ENCODE peak calls at places on chromosome 17, in ten cellular contexts. One of them, this sample, is unnamed.

GRCh38 chr17:44820631-44821196 is 9.4 kb downstream of the GJC1 start:
- DNase-seq in sigmoid colon: peak; percentile 59
- DNase-seq in heart right ventricle: no peak
- DNase-seq in kidney epithelial cell: peak; percentile 84
- DNase-seq in tibial artery: no peak
- DNase-seq in MCF 10A: peak; percentile 79
- DNase-seq in coronary artery: no peak
- DNase-seq in HL-60: no peak
- DNase-seq in astrocyte: peak; percentile 94
- DNase-seq in pancreas: no peak
- DNase-seq in this sample: peak; percentile 88

GRCh38 chr17:74404802-74405201 is 27.1 kb upstream of the GPRC5C start:
- DNase-seq in sigmoid colon: no peak
- DNase-seq in heart right ventricle: no peak
- DNase-seq in kidney epithelial cell: no peak
- DNase-seq in tibial artery: no peak
- DNase-seq in MCF 10A: no peak
- DNase-seq in coronary artery: no peak
- DNase-seq in HL-60: no peak
- DNase-seq in astrocyte: no peak
- DNase-seq in pancreas: no peak
- DNase-seq in this sample: no peak

GRCh38 chr17:78990349-78991016 is 10.8 kb upstream of the LGALS3BP start:
- DNase-seq in sigmoid colon: peak; percentile 63
- DNase-seq in heart right ventricle: peak; percentile 30
- DNase-seq in kidney epithelial cell: no peak
- DNase-seq in tibial artery: no peak
- DNase-seq in MCF 10A: no peak
- DNase-seq in coronary artery: no peak
- DNase-seq in HL-60: no peak
- DNase-seq in astrocyte: no peak
- DNase-seq in pancreas: no peak
- DNase-seq in this sample: no peak

GRCh38 chr17:67055811-67056745 is 11.7 kb downstream of the CACNG1 start:
- DNase-seq in sigmoid colon: no peak
- DNase-seq in heart right ventricle: no peak
- DNase-seq in kidney epithelial cell: no peak
- DNase-seq in tibial artery: no peak
- DNase-seq in MCF 10A: no peak
- DNase-seq in coronary artery: no peak
- DNase-seq in HL-60: peak; percentile 9
- DNase-seq in astrocyte: no peak
- DNase-seq in pancreas: no peak
- DNase-seq in this sample: no peak

GRCh38 chr17:6327007-6327406 is 107.9 kb downstream of the AIPL1 start:
- DNase-seq in sigmoid colon: no peak
- DNase-seq in heart right ventricle: peak; percentile 33
- DNase-seq in kidney epithelial cell: no peak
- DNase-seq in tibial artery: no peak
- DNase-seq in MCF 10A: no peak
- DNase-seq in coronary artery: no peak
- DNase-seq in HL-60: no peak
- DNase-seq in astrocyte: no peak
- DNase-seq in pancreas: no peak
- DNase-seq in this sample: no peak

GRCh38 chr17:38660097-38661026 is 14.4 kb downstream of the EPOP start:
- DNase-seq in sigmoid colon: peak; percentile 29
- DNase-seq in heart right ventricle: no peak
- DNase-seq in kidney epithelial cell: no peak
- DNase-seq in tibial artery: no peak
- DNase-seq in MCF 10A: no peak
- DNase-seq in coronary artery: no peak
- DNase-seq in HL-60: peak; percentile 50
- DNase-seq in astrocyte: no peak
- DNase-seq in pancreas: no peak
- DNase-seq in this sample: no peak

GRCh38 chr17:67400193-67400592 is 23.1 kb downstream of the PITPNC1 start:
- DNase-seq in sigmoid colon: no peak
- DNase-seq in heart right ventricle: no peak
- DNase-seq in kidney epithelial cell: no peak
- DNase-seq in tibial artery: no peak
- DNase-seq in MCF 10A: no peak
- DNase-seq in coronary artery: no peak
- DNase-seq in HL-60: peak; percentile 42
- DNase-seq in astrocyte: no peak
- DNase-seq in pancreas: no peak
- DNase-seq in this sample: no peak

GRCh38 chr17:32494621-32495346 is 8.0 kb downstream of the CDK5R1 start:
- DNase-seq in sigmoid colon: no peak
- DNase-seq in heart right ventricle: no peak
- DNase-seq in kidney epithelial cell: no peak
- DNase-seq in tibial artery: no peak
- DNase-seq in MCF 10A: no peak
- DNase-seq in coronary artery: no peak
- DNase-seq in HL-60: peak; percentile 71
- DNase-seq in astrocyte: no peak
- DNase-seq in pancreas: no peak
- DNase-seq in this sample: no peak

GRCh38 chr17:59521465-59522126 is 43.8 kb upstream of the DHX40 start:
- DNase-seq in sigmoid colon: peak; percentile 73
- DNase-seq in heart right ventricle: peak; percentile 23
- DNase-seq in kidney epithelial cell: no peak
- DNase-seq in tibial artery: peak; percentile 22
- DNase-seq in MCF 10A: peak; percentile 67
- DNase-seq in coronary artery: no peak
- DNase-seq in HL-60: peak; percentile 53
- DNase-seq in astrocyte: peak; percentile 11
- DNase-seq in pancreas: peak; percentile 64
- DNase-seq in this sample: no peak

GRCh38 chr17:19771971-19772630 is 24.0 kb upstream of the ALDH3A1 start:
- DNase-seq in sigmoid colon: no peak
- DNase-seq in heart right ventricle: no peak
- DNase-seq in kidney epithelial cell: no peak
- DNase-seq in tibial artery: no peak
- DNase-seq in MCF 10A: no peak
- DNase-seq in coronary artery: no peak
- DNase-seq in HL-60: no peak
- DNase-seq in astrocyte: no peak
- DNase-seq in pancreas: no peak
- DNase-seq in this sample: no peak

GRCh38 chr17:19387921-19388521 is 1.0 kb upstream of the MFAP4 start:
- DNase-seq in sigmoid colon: peak; percentile 87
- DNase-seq in heart right ventricle: no peak
- DNase-seq in kidney epithelial cell: no peak
- DNase-seq in tibial artery: peak; percentile 57
- DNase-seq in MCF 10A: peak; percentile 61
- DNase-seq in coronary artery: peak; percentile 76
- DNase-seq in HL-60: no peak
- DNase-seq in astrocyte: peak; percentile 73
- DNase-seq in pancreas: no peak
- DNase-seq in this sample: no peak

DNA sequence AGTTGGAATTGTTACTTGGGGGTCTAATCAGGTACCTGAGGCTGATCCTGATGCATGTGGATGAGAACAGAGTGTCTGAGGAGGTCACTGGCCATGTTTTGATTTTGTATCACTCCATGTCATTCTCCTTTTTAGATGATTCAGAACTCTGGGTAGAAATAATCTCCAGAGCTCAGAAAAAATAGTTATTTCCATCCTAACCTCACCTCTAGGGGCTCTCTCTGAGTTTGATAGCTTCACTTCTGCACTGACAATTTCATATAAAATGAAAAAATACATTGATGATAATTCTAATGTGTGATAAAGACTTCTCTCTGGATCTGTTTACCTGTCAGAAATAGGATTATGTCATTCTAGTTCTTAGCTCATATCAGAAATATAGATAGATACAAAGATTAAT is 6.2 kb upstream of the KRT12 start:
- DNase-seq in sigmoid colon: no peak
- DNase-seq in heart right ventricle: no peak
- DNase-seq in kidney epithelial cell: no peak
- DNase-seq in tibial artery: no peak
- DNase-seq in MCF 10A: no peak
- DNase-seq in coronary artery: no peak
- DNase-seq in HL-60: no peak
- DNase-seq in astrocyte: no peak
- DNase-seq in pancreas: no peak
- DNase-seq in this sample: no peak
- TF ChIP-seq CTCF in sigmoid colon: no peak
- TF ChIP-seq CTCF in heart right ventricle: no peak
- TF ChIP-seq CTCF in kidney epithelial cell: peak; percentile 12
- TF ChIP-seq CTCF in tibial artery: no peak
- TF ChIP-seq CTCF in MCF 10A: peak; percentile 6
- TF ChIP-seq CTCF in coronary artery: no peak
- TF ChIP-seq CTCF in HL-60: no peak
- TF ChIP-seq CTCF in astrocyte: no peak
- TF ChIP-seq CTCF in pancreas: no peak
- TF ChIP-seq CTCF in this sample: peak; percentile 21

GRCh38 chr17:62180772-62181171 is 115.7 kb upstream of the MED13 start:
- DNase-seq in sigmoid colon: no peak
- DNase-seq in heart right ventricle: no peak
- DNase-seq in kidney epithelial cell: no peak
- DNase-seq in tibial artery: no peak
- DNase-seq in MCF 10A: no peak
- DNase-seq in coronary artery: no peak
- DNase-seq in HL-60: no peak
- DNase-seq in astrocyte: no peak
- DNase-seq in pancreas: no peak
- DNase-seq in this sample: no peak

GRCh38 chr17:62178579-62178978 is 113.5 kb upstream of the MED13 start:
- DNase-seq in sigmoid colon: no peak
- DNase-seq in heart right ventricle: no peak
- DNase-seq in kidney epithelial cell: no peak
- DNase-seq in tibial artery: no peak
- DNase-seq in MCF 10A: peak; percentile 75
- DNase-seq in coronary artery: no peak
- DNase-seq in HL-60: no peak
- DNase-seq in astrocyte: peak; percentile 2
- DNase-seq in pancreas: no peak
- DNase-seq in this sample: peak; percentile 56

DNA sequence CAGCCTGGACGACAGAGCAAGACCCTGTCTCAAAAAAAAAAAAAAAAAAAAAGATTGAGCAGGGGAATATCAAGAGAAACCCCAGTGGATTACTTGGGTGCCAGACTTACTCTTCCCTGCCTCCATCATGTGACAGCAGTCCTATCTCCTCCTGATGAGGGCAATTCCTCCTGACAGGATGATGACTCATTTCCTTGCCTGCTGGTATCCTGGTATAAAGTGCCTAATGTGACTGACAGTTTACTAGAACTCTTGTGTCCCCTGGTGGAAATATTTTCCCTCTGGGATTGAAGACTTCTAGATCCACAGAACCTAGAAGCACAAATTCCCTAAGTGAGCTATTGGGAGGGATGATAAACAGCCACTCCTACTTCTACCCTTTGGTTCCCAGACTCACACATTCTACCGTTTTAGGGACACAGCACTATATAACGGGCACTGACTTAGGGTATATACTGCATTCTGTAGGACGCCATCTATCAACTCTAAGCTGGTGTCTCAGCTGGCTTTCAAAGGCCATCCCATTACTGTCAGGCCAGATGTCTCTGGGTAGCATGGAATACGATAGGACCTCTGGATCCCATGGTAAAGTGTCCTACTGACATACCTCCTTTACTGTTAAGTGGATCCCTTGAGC is 114.6 kb upstream of the MED13 start:
- DNase-seq in sigmoid colon: no peak
- DNase-seq in heart right ventricle: no peak
- DNase-seq in kidney epithelial cell: peak; percentile 72
- DNase-seq in tibial artery: no peak
- DNase-seq in MCF 10A: peak; percentile 93
- DNase-seq in coronary artery: no peak
- DNase-seq in HL-60: no peak
- DNase-seq in astrocyte: peak; percentile 27
- DNase-seq in pancreas: no peak
- DNase-seq in this sample: peak; percentile 87
- TF ChIP-seq CTCF in sigmoid colon: no peak
- TF ChIP-seq CTCF in heart right ventricle: no peak
- TF ChIP-seq CTCF in kidney epithelial cell: peak; percentile 17
- TF ChIP-seq CTCF in tibial artery: no peak
- TF ChIP-seq CTCF in MCF 10A: peak; percentile 45
- TF ChIP-seq CTCF in coronary artery: no peak
- TF ChIP-seq CTCF in HL-60: no peak
- TF ChIP-seq CTCF in astrocyte: no peak
- TF ChIP-seq CTCF in pancreas: no peak
- TF ChIP-seq CTCF in this sample: peak; percentile 43

GRCh38 chr17:4156750-4157381 is 13.9 kb downstream of the CYB5D2 start:
- DNase-seq in sigmoid colon: no peak
- DNase-seq in heart right ventricle: no peak
- DNase-seq in kidney epithelial cell: no peak
- DNase-seq in tibial artery: no peak
- DNase-seq in MCF 10A: no peak
- DNase-seq in coronary artery: no peak
- DNase-seq in HL-60: no peak
- DNase-seq in astrocyte: no peak
- DNase-seq in pancreas: no peak
- DNase-seq in this sample: no peak
- TF ChIP-seq CTCF in sigmoid colon: no peak
- TF ChIP-seq CTCF in heart right ventricle: no peak
- TF ChIP-seq CTCF in kidney epithelial cell: no peak
- TF ChIP-seq CTCF in tibial artery: no peak
- TF ChIP-seq CTCF in MCF 10A: no peak
- TF ChIP-seq CTCF in coronary artery: no peak
- TF ChIP-seq CTCF in HL-60: no peak
- TF ChIP-seq CTCF in astrocyte: no peak
- TF ChIP-seq CTCF in pancreas: no peak
- TF ChIP-seq CTCF in this sample: peak; percentile 19

GRCh38 chr17:14779236-14779635 is 478.4 kb downstream of the HS3ST3B1 start:
- DNase-seq in sigmoid colon: no peak
- DNase-seq in heart right ventricle: no peak
- DNase-seq in kidney epithelial cell: no peak
- DNase-seq in tibial artery: no peak
- DNase-seq in MCF 10A: no peak
- DNase-seq in coronary artery: no peak
- DNase-seq in HL-60: no peak
- DNase-seq in astrocyte: no peak
- DNase-seq in pancreas: no peak
- DNase-seq in this sample: no peak

GRCh38 chr17:14781123-14781522 is 480.2 kb downstream of the HS3ST3B1 start:
- DNase-seq in sigmoid colon: no peak
- DNase-seq in heart right ventricle: no peak
- DNase-seq in kidney epithelial cell: no peak
- DNase-seq in tibial artery: no peak
- DNase-seq in MCF 10A: no peak
- DNase-seq in coronary artery: no peak
- DNase-seq in HL-60: no peak
- DNase-seq in astrocyte: no peak
- DNase-seq in pancreas: no peak
- DNase-seq in this sample: no peak

GRCh38 chr17:14780116-14780515 is 479.2 kb downstream of the HS3ST3B1 start:
- DNase-seq in sigmoid colon: no peak
- DNase-seq in heart right ventricle: no peak
- DNase-seq in kidney epithelial cell: no peak
- DNase-seq in tibial artery: no peak
- DNase-seq in MCF 10A: no peak
- DNase-seq in coronary artery: no peak
- DNase-seq in HL-60: no peak
- DNase-seq in astrocyte: no peak
- DNase-seq in pancreas: no peak
- DNase-seq in this sample: no peak

GRCh38 chr17:14790518-14790917 is 474.6 kb downstream of the PMP22 start:
- DNase-seq in sigmoid colon: no peak
- DNase-seq in heart right ventricle: no peak
- DNase-seq in kidney epithelial cell: no peak
- DNase-seq in tibial artery: no peak
- DNase-seq in MCF 10A: no peak
- DNase-seq in coronary artery: no peak
- DNase-seq in HL-60: peak; percentile 40
- DNase-seq in astrocyte: no peak
- DNase-seq in pancreas: no peak
- DNase-seq in this sample: no peak

GRCh38 chr17:14784997-14785696 is 480.0 kb downstream of the PMP22 start:
- DNase-seq in sigmoid colon: no peak
- DNase-seq in heart right ventricle: no peak
- DNase-seq in kidney epithelial cell: no peak
- DNase-seq in tibial artery: no peak
- DNase-seq in MCF 10A: peak; percentile 28
- DNase-seq in coronary artery: no peak
- DNase-seq in HL-60: no peak
- DNase-seq in astrocyte: no peak
- DNase-seq in pancreas: no peak
- DNase-seq in this sample: no peak
- TF ChIP-seq CTCF in sigmoid colon: no peak
- TF ChIP-seq CTCF in heart right ventricle: no peak
- TF ChIP-seq CTCF in kidney epithelial cell: no peak
- TF ChIP-seq CTCF in tibial artery: no peak
- TF ChIP-seq CTCF in MCF 10A: peak; percentile 17
- TF ChIP-seq CTCF in coronary artery: no peak
- TF ChIP-seq CTCF in HL-60: no peak
- TF ChIP-seq CTCF in astrocyte: no peak
- TF ChIP-seq CTCF in pancreas: no peak
- TF ChIP-seq CTCF in this sample: no peak